ENCODE peak calls at places on chromosomes 12 and 14, in seven cellular contexts. O, P, Z, Q, E, U and Y are unnamed samples.

GRCh38 chr14:24406416-24406815 is 7.6 kb downstream of the NYNRIN start:
- DNase-seq in Q (no peak), Z (no peak), E (no peak), O (no peak), U (no peak), P (no peak), Y (no peak)

GRCh38 chr12:25130741-25131188 is 64.2 kb downstream of the DNAI7 start:
- DNase-seq in O (no peak), U (no peak), Q (peak; percentile 31), P (no peak), Z (peak; percentile 44), E (peak; percentile 82), Y (no peak)

GRCh38 chr14:23056257-23056955 is 914 bp downstream of the CDH24 start:
- DNase-seq in Q (peak; percentile 83), O (peak; percentile 80), Z (peak; percentile 84), P (no peak), U (peak; percentile 65), E (peak; percentile 53), Y (peak; percentile 69)

GRCh38 chr12:6608592-6609311 is 1.6 kb upstream of the CHD4 start:
- DNase-seq in O (peak; percentile 19), Z (peak; percentile 58), P (no peak), Q (no peak), U (peak; percentile 80), E (peak; percentile 36), Y (no peak)

GRCh38 chr14:68210729-68211299 is 391.2 kb downstream of the RAD51B start:
- DNase-seq in E (peak; percentile 98), Q (peak; percentile 36), P (no peak), U (no peak), O (peak; percentile 1), Z (peak; percentile 39), Y (no peak)

GRCh38 chr12:43675048-43675904 is 83.3 kb downstream of the PUS7L start:
- DNase-seq in Q (no peak), Z (no peak), P (no peak), O (no peak), E (no peak), U (no peak), Y (no peak)

GRCh38 chr14:96103560-96104460 is 64.6 kb downstream of the C14orf132 start:
- DNase-seq in U (no peak), P (no peak), E (no peak), Z (no peak), O (no peak), Q (no peak), Y (no peak)

GRCh38 chr12:126537961-126538530 is 1472.8 kb downstream of the AACS start:
- DNase-seq in Z (no peak), O (no peak), Q (no peak), U (no peak), E (no peak), P (no peak), Y (no peak)

GRCh38 chr14:94364037-94364436 is 24.4 kb downstream of the SERPINA1 start:
- DNase-seq in P (no peak), E (no peak), U (peak; percentile 32), O (no peak), Z (no peak), Q (no peak), Y (no peak)

GRCh38 chr12:121791671-121792496 is 1.6 kb downstream of the RHOF start:
- DNase-seq in P (no peak), O (peak; percentile 45), E (no peak), Z (peak; percentile 85), U (no peak), Q (no peak), Y (no peak)

GRCh38 chr12:104555650-104556049 is 98.9 kb downstream of the CHST11 start:
- DNase-seq in Q (no peak), P (no peak), Z (no peak), O (no peak), E (no peak), U (no peak), Y (no peak)

GRCh38 chr12:106736051-106736957 is 38.2 kb upstream of the RIC8B start:
- DNase-seq in Q (no peak), U (no peak), O (peak; percentile 22), Z (peak; percentile 58), P (no peak), E (no peak), Y (no peak)

GRCh38 chr12:117007618-117008017 is 91.6 kb downstream of the TESC start:
- DNase-seq in E (no peak), P (no peak), Z (no peak), O (no peak), U (no peak), Q (no peak), Y (no peak)

GRCh38 chr12:111363578-111363977 is 5.3 kb downstream of the PHETA1 start:
- DNase-seq in U (no peak), P (no peak), E (no peak), Z (peak; percentile 39), Q (no peak), O (no peak), Y (no peak)

GRCh38 chr12:3452348-3452747 is 38.7 kb upstream of the PRMT8 start:
- DNase-seq in E (no peak), O (no peak), Z (no peak), U (peak; percentile 24), P (no peak), Q (no peak), Y (no peak)

GRCh38 chr12:49100380-49100779 is 5.8 kb upstream of the DHH start:
- DNase-seq in Z (no peak), U (no peak), O (no peak), Q (no peak), E (no peak), P (no peak), Y (no peak)

GRCh38 chr14:50726372-50727107 is 58.4 kb upstream of the SAV1 start:
- DNase-seq in P (no peak), Z (no peak), U (no peak), E (peak; percentile 81), O (no peak), Q (peak; percentile 52), Y (no peak)

GRCh38 chr14:33938131-33938949 is 12.5 kb downstream of the EGLN3 start:
- DNase-seq in U (peak; percentile 93), P (peak; percentile 55), Q (no peak), O (no peak), E (no peak), Z (peak; percentile 65), Y (peak; percentile 79)

GRCh38 chr12:113591480-113591971 is 119.9 kb upstream of the LHX5 start:
- DNase-seq in E (no peak), Z (no peak), U (peak; percentile 29), P (no peak), Q (no peak), O (peak; percentile 27), Y (no peak)

GRCh38 chr14:20614038-20614840 is 23.1 kb upstream of the RNASE12 start:
- DNase-seq in O (peak; percentile 23), P (no peak), U (no peak), E (no peak), Z (peak; percentile 85), Q (no peak), Y (no peak)

GRCh38 chr12:111768159-111768895 is 1.6 kb downstream of the ALDH2 start:
- DNase-seq in O (no peak), Z (no peak), Q (no peak), U (no peak), E (no peak), P (no peak), Y (no peak)

GRCh38 chr12:95637471-95638155 is 86.3 kb upstream of the USP44 start:
- DNase-seq in Z (peak; percentile 77), E (peak; percentile 75), P (no peak), U (no peak), O (no peak), Q (no peak), Y (no peak)

GRCh38 chr12:124087251-124088141 is 114.5 kb downstream of the ZNF664 start:
- DNase-seq in E (peak; percentile 46), P (no peak), U (no peak), O (no peak), Q (no peak), Z (no peak), Y (no peak)

GRCh38 chr14:48398675-48399282 is 723.4 kb upstream of the MDGA2 start:
- DNase-seq in Q (peak; percentile 51), Z (peak; percentile 51), O (peak; percentile 5), P (no peak), E (peak; percentile 31), U (no peak), Y (no peak)

DNA sequence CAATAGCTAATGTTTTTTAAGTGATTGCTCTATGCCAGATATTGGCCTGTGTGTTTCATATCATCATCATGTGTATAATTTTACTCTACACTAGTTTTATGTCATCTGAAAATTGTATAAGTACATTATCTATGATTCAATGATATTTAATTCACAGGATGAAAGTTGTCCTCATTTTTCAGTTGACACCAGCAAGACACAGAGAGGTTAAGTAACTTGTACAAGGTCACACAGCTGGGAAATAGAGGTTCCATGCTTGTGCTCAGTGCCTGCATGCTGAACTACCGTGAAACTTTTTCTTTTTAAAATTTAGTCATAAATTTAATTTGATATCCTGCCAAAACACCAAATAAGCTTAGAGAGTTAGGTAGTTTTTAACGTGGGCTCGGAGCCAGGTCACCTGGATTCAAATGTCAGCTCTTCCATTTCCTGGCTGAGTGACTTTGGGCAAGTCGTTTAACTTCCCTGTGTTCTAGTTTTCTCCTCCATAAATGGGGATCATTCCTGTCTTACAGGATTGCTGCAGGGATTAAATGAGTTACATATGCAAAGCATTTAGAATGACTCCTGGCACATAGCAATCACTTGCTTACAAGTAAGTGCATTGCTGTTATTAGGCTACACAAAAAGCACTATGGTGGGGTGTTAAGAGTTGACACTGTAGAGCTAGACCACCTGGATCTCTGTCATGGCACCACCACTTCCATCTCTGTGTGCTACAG is 183.9 kb downstream of the ETV6 start:
- DNase-seq in E (no peak), U (no peak), O (no peak), Z (no peak), P (no peak), Q (no peak), Y (no peak)
- H3K27ac ChIP-seq in E (no peak overlapping the region), U (peak overlapping the region; percentile 67), O (peak overlapping the region; percentile 74), Z (no peak overlapping the region), P (no peak overlapping the region), Q (no peak overlapping the region), Y (no peak overlapping the region)

GRCh38 chr12:108333898-108334699 is 5.0 kb downstream of the CMKLR1 start:
- DNase-seq in Z (no peak), U (peak; percentile 63), E (no peak), O (no peak), Q (peak; percentile 21), P (no peak), Y (no peak)
- H3K27ac ChIP-seq in Z (no peak overlapping the region), U (peak overlapping the region; percentile 92), E (no peak overlapping the region), O (no peak overlapping the region), Q (no peak overlapping the region), P (peak overlapping the region; percentile 51), Y (no peak overlapping the region)

DNA sequence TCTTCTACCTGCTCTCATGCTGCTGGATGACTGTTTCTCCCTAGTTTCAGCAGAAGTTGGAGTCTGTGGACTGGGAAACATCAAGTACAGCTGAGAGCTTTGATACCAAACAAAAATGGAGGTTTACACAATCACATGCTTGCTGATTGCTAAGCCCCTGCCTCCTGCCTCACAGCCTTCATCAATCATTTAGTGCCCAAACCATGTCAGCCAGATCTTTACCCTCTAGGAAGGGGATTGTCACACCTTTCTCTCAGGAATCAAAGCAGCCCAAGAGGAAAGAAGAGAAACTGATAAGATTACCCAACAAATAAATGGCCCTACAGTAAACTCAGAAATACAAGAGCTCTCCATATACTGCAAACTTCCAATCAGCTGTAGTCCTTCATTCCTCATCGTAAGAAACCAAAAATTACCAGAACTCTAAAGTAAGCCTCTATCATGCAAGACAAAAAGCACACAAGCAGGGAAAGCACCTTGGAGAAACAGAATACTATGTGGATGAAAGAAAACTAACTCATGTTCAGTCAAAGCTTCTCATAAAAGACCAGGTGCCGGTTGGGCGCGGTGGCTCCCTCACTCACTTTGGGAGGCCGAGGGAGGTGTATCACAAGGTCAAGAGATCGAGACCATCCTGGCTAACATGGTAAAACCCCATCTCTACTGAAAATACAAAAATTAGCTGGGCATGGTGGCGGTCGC is 63.6 kb upstream of the RESF1 start:
- DNase-seq in E (no peak), O (no peak), Z (no peak), P (no peak), U (no peak), Q (no peak), Y (no peak)
- H3K27ac ChIP-seq in E (no peak overlapping the region), O (peak overlapping the region; percentile 91), Z (no peak overlapping the region), P (no peak overlapping the region), U (no peak overlapping the region), Q (no peak overlapping the region), Y (peak overlapping the region; percentile 11)

GRCh38 chr12:87856-88255 is 21.3 kb downstream of the IQSEC3 start:
- DNase-seq in Q (no peak), Z (no peak), O (no peak), E (no peak), P (no peak), U (no peak), Y (no peak)
- H3K27ac ChIP-seq in Q (no peak overlapping the region), Z (no peak overlapping the region), O (no peak overlapping the region), E (no peak overlapping the region), P (no peak overlapping the region), U (no peak overlapping the region), Y (no peak overlapping the region)